ENCODE peak calls at places on chromosomes 2 and 18, in five cellular contexts. Q, K, Y, F and N are unnamed samples.

GRCh38 chr2:60294901-60295590 is 258.4 kb downstream of the BCL11A start:
- DNase-seq in Q (no peak), K (no peak), Y (no peak), F (no peak), N (no peak)

GRCh38 chr2:4507706-4508105 is 804.3 kb downstream of the DCDC2C start:
- DNase-seq in Q (no peak), K (no peak), Y (no peak), F (no peak), N (no peak)

GRCh38 chr2:202307690-202308089 is 42.1 kb downstream of the NOP58 start:
- DNase-seq in Q (no peak), K (no peak), Y (no peak), F (no peak), N (no peak)

GRCh38 chr2:239122711-239123110 is 274.8 kb downstream of the TWIST2 start:
- DNase-seq in Q (no peak), K (no peak), Y (no peak), F (no peak), N (no peak)

GRCh38 chr2:23507267-23508065 is 122.5 kb downstream of the KLHL29 start:
- DNase-seq in Q (no peak), K (no peak), Y (no peak), F (no peak), N (no peak)

GRCh38 chr2:178205853-178206516 is 11.7 kb downstream of the OSBPL6 start:
- DNase-seq in Q (peak), K (no peak), Y (peak), F (no peak), N (no peak)

GRCh38 chr2:3463914-3464313 is 55.4 kb downstream of the ADI1 start:
- DNase-seq in Q (no peak), K (no peak), Y (no peak), F (no peak), N (no peak)

GRCh38 chr2:216687646-216688045 is 7.7 kb downstream of the IGFBP5 start:
- DNase-seq in Q (no peak), K (no peak), Y (no peak), F (no peak), N (peak)

GRCh38 chr2:115880558-115880957 is 1438.1 kb downstream of the DPP10 start:
- DNase-seq in Q (no peak), K (no peak), Y (no peak), F (no peak), N (no peak)
- TF ChIP-seq CTCF in Q (no peak), K (peak), Y (no peak), F (no peak), N (peak)

GRCh38 chr2:189412330-189412953 is 28.8 kb upstream of the WDR75 start:
- DNase-seq in Q (peak), K (no peak), Y (peak), F (peak), N (peak)
- TF ChIP-seq CTCF in Q (peak), K (peak), Y (peak), F (peak), N (peak)

GRCh38 chr18:5451130-5451529 is 92.7 kb downstream of the EPB41L3 start:
- DNase-seq in Q (no peak), K (no peak), Y (peak), F (no peak), N (no peak)
- TF ChIP-seq CTCF in Q (no peak), K (no peak), Y (no peak), F (no peak), N (no peak)

DNA sequence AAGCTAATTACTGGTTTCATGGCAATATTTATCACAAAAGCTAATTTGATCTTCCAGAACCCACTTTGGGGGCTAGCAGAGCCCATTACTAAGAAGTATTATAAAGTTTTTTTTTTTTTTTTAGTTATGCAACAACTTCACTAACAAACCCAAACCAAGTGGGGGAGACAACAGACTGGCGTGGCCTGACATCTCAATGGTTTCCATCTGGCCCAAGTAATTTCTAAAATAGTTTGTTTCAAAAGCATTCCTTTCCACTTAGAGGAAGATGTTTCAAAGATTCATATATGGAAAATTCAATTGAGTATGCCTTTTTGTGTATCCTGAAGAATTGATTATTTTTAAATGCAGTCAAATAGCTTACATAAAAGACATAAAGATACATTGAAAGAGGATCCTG is 367.1 kb downstream of the HRH4 start:
- DNase-seq in Q (no peak), K (no peak), Y (peak), F (no peak), N (no peak)
- TF ChIP-seq CTCF in Q (no peak), K (no peak), Y (peak), F (no peak), N (no peak)

GRCh38 chr18:23072079-23072478 is 63.2 kb upstream of the CABLES1 start:
- DNase-seq in Q (no peak), K (no peak), Y (no peak), F (no peak), N (no peak)

GRCh38 chr18:23073996-23074606 is 61.2 kb upstream of the CABLES1 start:
- DNase-seq in Q (no peak), K (no peak), Y (no peak), F (no peak), N (no peak)

GRCh38 chr18:23077493-23078256 is 57.6 kb upstream of the CABLES1 start:
- DNase-seq in Q (peak), K (no peak), Y (no peak), F (no peak), N (no peak)
- TF ChIP-seq CTCF in Q (peak), K (no peak), Y (peak), F (no peak), N (no peak)

DNA sequence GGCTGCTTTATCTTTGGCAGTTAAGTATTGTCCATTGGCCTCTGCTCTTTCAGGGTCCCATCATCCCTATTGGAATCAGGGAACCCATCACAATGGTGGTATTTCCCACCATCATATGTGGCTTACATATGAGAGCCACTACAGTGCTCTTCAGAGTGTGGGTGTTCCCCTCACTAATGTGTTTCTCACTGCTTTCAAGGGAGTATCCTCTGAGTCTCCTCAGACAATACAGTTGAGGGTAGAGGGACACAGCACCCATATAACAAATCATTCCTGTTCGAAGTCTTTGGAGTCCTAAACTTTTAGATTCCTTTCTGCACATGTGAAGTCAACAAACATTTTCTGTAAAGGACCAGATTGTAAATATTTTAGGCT is 48.7 kb upstream of the DNAJC10 start:
- DNase-seq in Q (no peak), K (no peak), Y (no peak), F (no peak), N (no peak)
- TF ChIP-seq CTCF in Q (no peak), K (no peak), Y (no peak), F (no peak), N (no peak)